ENCODE peak calls at places on chromosomes 11 and 22, in four cellular contexts. M is GM12878, O is HCT116, N is H1. I is an unnamed sample.

GRCh38 chr11:32087602-32088001 is 3.3 kb upstream of the RCN1 start:
- DNase-seq in O (no peak), N (no peak), M (no peak), I (no peak)

GRCh38 chr11:20640401-20640800 is 29.0 kb upstream of the NELL1 start:
- DNase-seq in N (no peak), M (no peak), O (no peak), I (no peak)

GRCh38 chr11:3615998-3616397 is 25.8 kb downstream of the ART5 start:
- DNase-seq in O (no peak), N (no peak), M (no peak), I (no peak)

GRCh38 chr11:73792584-73792983 is 4.9 kb downstream of the MRPL48 start:
- DNase-seq in M (no peak), O (no peak), N (no peak), I (no peak)

GRCh38 chr11:94002226-94002625 is 18.9 kb upstream of the HEPHL1 start:
- DNase-seq in M (no peak), O (no peak), N (no peak), I (no peak)

GRCh38 chr11:36354221-36355003 is 58.3 kb downstream of the PRR5L start:
- DNase-seq in N (no peak), M (peak), O (no peak), I (no peak)

GRCh38 chr11:26849009-26849408 is 127.1 kb upstream of the SLC5A12 start:
- DNase-seq in M (no peak), N (no peak), O (no peak), I (no peak)

GRCh38 chr11:79028214-79028613 is 412.6 kb downstream of the TENM4 start:
- DNase-seq in N (no peak), M (no peak), O (no peak), I (no peak)

GRCh38 chr11:2445107-2445947 is 519 bp downstream of the KCNQ1 start:
- DNase-seq in N (no peak), M (no peak), O (no peak), I (no peak)

GRCh38 chr22:46971776-46972150 is 209.3 kb downstream of the TBC1D22A start:
- DNase-seq in M (no peak), N (no peak), O (no peak), I (no peak)

GRCh38 chr11:45739866-45740265 is 65.1 kb upstream of the SLC35C1 start:
- DNase-seq in M (no peak), N (no peak), O (no peak), I (no peak)

GRCh38 chr11:63917685-63918523 is 940 bp upstream of the RCOR2 start:
- DNase-seq in N (no peak), O (peak), M (no peak), I (no peak)

GRCh38 chr11:122095950-122096942 is 19.8 kb downstream of the BLID start:
- DNase-seq in M (no peak), N (no peak), O (no peak), I (no peak)

GRCh38 chr11:74463216-74463615 is 4.1 kb downstream of the KCNE3 start:
- DNase-seq in M (no peak), O (no peak), N (no peak), I (no peak)

GRCh38 chr11:108341654-108342053 is 118.8 kb downstream of the ATM start:
- DNase-seq in O (no peak), N (no peak), M (no peak), I (no peak)

GRCh38 chr11:108343714-108344113 is 120.8 kb downstream of the ATM start:
- DNase-seq in M (no peak), O (no peak), N (no peak), I (no peak)

GRCh38 chr11:108345767-108346166 is 121.6 kb downstream of the C11orf65 start:
- DNase-seq in M (no peak), N (no peak), O (no peak), I (no peak)

GRCh38 chr11:108338750-108339149 is 115.9 kb downstream of the ATM start:
- DNase-seq in M (no peak), N (no peak), O (no peak), I (no peak)

GRCh38 chr11:108340958-108341357 is 118.1 kb downstream of the ATM start:
- DNase-seq in M (no peak), O (peak), N (peak), I (peak)
- TF ChIP-seq SIN3A in M (no peak), O (no peak), N (no peak), I (no peak)

GRCh38 chr22:38177926-38178604 is 3.6 kb downstream of the PLA2G6 start:
- DNase-seq in O (peak), M (no peak), N (no peak), I (peak)
- TF ChIP-seq SIN3A in O (peak), M (no peak), N (no peak), I (peak)

GRCh38 chr11:68546555-68546954 is 86.0 kb downstream of the PPP6R3 start:
- DNase-seq in M (no peak), N (no peak), O (no peak), I (no peak)
- TF ChIP-seq SIN3A in M (no peak), N (no peak), O (no peak), I (no peak)

GRCh38 chr22:28023036-28023435 is 104.0 kb upstream of the PITPNB start:
- DNase-seq in M (no peak), N (no peak), O (no peak), I (no peak)
- TF ChIP-seq SIN3A in M (no peak), N (no peak), O (no peak), I (no peak)

DNA sequence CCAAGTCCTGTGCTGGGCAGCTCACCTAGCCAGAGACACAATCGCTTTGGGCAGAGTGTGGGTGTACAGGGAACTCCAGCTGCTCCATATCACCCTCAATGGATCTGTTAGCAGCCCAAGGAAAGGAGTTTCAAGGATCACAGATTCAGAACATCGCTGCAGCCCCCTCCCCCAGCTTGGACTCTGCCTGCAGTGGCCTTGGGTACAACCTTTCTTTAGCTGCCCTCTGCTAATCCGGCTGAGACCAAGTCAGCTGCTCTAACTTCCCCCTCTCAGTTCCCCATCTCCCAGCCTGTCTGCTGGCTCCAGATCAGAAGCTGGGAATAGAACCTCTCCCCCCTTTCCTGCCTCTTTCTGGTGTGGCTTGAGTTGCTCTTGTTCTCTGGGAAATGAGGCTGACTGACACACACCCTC is 1.3 kb downstream of the TMEM86A start:
- DNase-seq in M (no peak), N (no peak), O (no peak), I (no peak)
- TF ChIP-seq SIN3A in M (no peak), N (no peak), O (no peak), I (no peak)